ENCODE peak calls at places on chromosomes 16 and 17, in six cellular contexts. P is HFF-Myc, U is MCF 10A, Y is progenitor cell of endocrine pancreas, H is nephron progenitor cell, V is endodermal cell. O is an unnamed sample.

GRCh38 chr16:66503030-66503429 is 46.9 kb downstream of the TK2 start:
- DNase-seq in V (no peak), H (no peak), U (no peak), P (no peak), Y (no peak), O (no peak)

GRCh38 chr16:63363738-63364137 is 1327.5 kb upstream of the CDH8 start:
- DNase-seq in Y (no peak), H (no peak), P (no peak), V (no peak), U (no peak), O (no peak)

GRCh38 chr17:72409405-72410002 is 288.7 kb downstream of the SOX9 start:
- DNase-seq in P (no peak), H (no peak), V (no peak), Y (no peak), U (no peak), O (no peak)

GRCh38 chr16:35725949-35726348 is 2266.5 kb downstream of the TP53TG3F start:
- DNase-seq in V (no peak), Y (no peak), P (no peak), U (no peak), H (no peak), O (no peak)

GRCh38 chr17:77400445-77400870 is 259.7 kb downstream of the SEC14L1 start:
- DNase-seq in U (no peak), H (peak), P (no peak), V (peak), Y (no peak), O (peak)

GRCh38 chr16:73713817-73714495 is 582.7 kb upstream of the PSMD7 start:
- DNase-seq in Y (no peak), P (no peak), V (peak), U (peak), H (peak), O (peak)

GRCh38 chr17:38349097-38349904 is 2.3 kb upstream of the SOCS7 start:
- DNase-seq in U (peak), H (peak), Y (peak), P (peak), V (peak), O (peak)

GRCh38 chr16:88886915-88887521 is 20.6 kb upstream of the PABPN1L start:
- DNase-seq in Y (no peak), U (no peak), P (no peak), H (peak), V (no peak), O (peak)

GRCh38 chr16:79380990-79381389 is 219.5 kb downstream of the MAF start:
- DNase-seq in U (no peak), Y (no peak), V (no peak), H (no peak), P (no peak), O (peak)

GRCh38 chr17:9212376-9213310 is 191.3 kb downstream of the NTN1 start:
- DNase-seq in U (no peak), Y (no peak), V (peak), H (no peak), P (no peak), O (no peak)

GRCh38 chr17:10349403-10349802 is 23.4 kb downstream of the MYH13 start:
- DNase-seq in Y (no peak), U (no peak), V (peak), H (no peak), P (no peak), O (no peak)

GRCh38 chr16:11029948-11030347 is 85.6 kb downstream of the CLEC16A start:
- DNase-seq in U (no peak), Y (no peak), H (no peak), V (no peak), P (no peak), O (peak)

DNA sequence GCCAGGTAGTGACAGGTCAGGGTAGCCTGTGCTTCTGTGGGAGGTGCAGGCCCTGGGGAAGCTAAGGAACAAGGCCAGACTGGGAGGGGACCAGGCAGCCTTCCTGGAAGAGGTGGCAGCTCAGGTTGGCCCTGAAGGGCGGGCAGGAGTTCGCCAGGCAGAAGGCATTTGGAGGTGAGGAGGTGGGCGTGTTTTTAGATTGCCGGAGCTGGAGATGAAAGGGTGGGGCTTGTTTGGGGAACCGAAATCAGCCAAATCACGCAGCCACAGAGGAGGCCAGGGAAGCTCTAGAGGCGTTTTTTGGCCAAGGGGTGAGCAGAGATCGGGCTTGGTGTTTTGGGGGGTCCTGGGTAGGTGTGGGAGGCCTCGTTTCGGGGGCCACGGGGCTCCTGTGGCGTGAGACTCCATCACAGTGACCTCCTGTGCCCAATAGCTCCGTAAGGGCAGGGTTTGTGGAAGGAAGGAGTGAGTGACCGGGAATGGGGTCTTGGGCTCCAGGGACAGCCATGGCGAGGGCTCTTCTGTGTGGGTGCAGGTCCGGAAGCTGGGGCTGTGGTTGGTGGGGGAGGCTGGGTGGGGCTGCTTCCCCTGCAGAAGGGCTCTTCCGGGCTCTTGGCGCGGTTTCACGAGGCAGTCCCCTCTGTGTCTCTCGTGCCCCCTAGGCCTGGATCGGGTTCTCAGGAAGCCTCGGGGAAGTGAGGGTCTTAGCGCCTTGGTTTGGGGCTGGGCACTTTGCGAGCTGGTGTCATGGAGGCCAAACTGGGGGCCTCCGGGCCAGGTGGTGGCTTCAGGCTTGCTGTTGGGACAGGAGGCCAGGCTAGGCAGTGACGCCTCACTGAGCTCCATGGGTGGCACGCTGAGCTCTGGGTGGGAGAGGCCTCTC is 7.8 kb downstream of the ADCY7 start:
- DNase-seq in U (no peak), V (no peak), P (no peak), Y (no peak), H (no peak), O (no peak)
- TF ChIP-seq CTCF in U (no peak), V (no peak), P (no peak), Y (no peak), H (no peak), O (no peak)

GRCh38 chr17:4362141-4362540 is 4.3 kb downstream of the UBE2G1 start:
- DNase-seq in U (peak), H (no peak), V (no peak), P (no peak), Y (no peak), O (peak)
- TF ChIP-seq CTCF in U (no peak), H (no peak), V (peak), P (no peak), Y (no peak), O (no peak)

GRCh38 chr16:69190598-69190997 is 3.6 kb downstream of the SNTB2 start:
- DNase-seq in U (peak), P (no peak), Y (no peak), V (no peak), H (no peak), O (no peak)

GRCh38 chr16:69187387-69187890 is 475 bp downstream of the SNTB2 start:
- DNase-seq in P (no peak), H (peak), V (peak), U (peak), Y (peak), O (peak)

GRCh38 chr16:69187891-69188451 is 1.0 kb downstream of the SNTB2 start:
- DNase-seq in P (no peak), H (peak), Y (peak), U (peak), V (peak), O (peak)

GRCh38 chr16:69190046-69190588 is 3.2 kb downstream of the SNTB2 start:
- DNase-seq in V (no peak), H (no peak), P (no peak), Y (no peak), U (no peak), O (no peak)

DNA sequence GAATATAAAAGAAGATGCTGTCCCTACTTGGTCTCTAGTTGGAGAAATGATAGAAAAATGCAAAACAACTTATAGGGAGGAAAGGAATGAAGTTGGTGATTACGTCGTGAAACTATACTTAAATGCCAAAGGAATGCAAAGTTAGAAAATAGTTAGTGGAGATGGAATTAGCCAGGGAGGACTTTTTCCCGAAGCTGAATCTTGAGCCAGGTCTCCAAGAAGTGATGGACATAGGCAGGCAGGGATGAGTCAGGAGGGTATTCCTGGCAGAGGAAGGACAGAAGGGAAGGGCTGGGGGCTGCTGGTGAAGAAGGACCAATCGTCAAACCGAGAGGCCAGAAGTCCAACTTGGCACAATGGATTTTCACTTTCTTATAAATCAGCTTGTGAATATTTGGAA is 1.8 kb downstream of the SNTB2 start:
- DNase-seq in Y (no peak), V (no peak), P (no peak), U (peak), H (no peak), O (no peak)
- TF ChIP-seq CTCF in Y (no peak), V (no peak), P (no peak), U (no peak), H (no peak), O (no peak)

GRCh38 chr17:67671492-67671891 is 46.2 kb upstream of the NOL11 start:
- DNase-seq in P (no peak), H (peak), U (no peak), V (no peak), Y (no peak), O (no peak)
- TF ChIP-seq CTCF in P (no peak), H (no peak), U (no peak), V (no peak), Y (no peak), O (no peak)

GRCh38 chr17:49787932-49788442 is 494 bp upstream of the KAT7 start:
- DNase-seq in H (peak), Y (no peak), P (no peak), V (peak), U (no peak), O (no peak)

GRCh38 chr17:49784636-49785035 is 3.8 kb upstream of the KAT7 start:
- DNase-seq in V (no peak), H (no peak), Y (no peak), U (no peak), P (no peak), O (no peak)

GRCh38 chr17:49779730-49780220 is 8.7 kb upstream of the KAT7 start:
- DNase-seq in P (no peak), Y (no peak), H (no peak), V (no peak), U (peak), O (peak)

GRCh38 chr17:49788443-49789277 is at the start of gene KAT7:
- DNase-seq in U (peak), V (peak), Y (peak), P (peak), H (peak), O (peak)

DNA sequence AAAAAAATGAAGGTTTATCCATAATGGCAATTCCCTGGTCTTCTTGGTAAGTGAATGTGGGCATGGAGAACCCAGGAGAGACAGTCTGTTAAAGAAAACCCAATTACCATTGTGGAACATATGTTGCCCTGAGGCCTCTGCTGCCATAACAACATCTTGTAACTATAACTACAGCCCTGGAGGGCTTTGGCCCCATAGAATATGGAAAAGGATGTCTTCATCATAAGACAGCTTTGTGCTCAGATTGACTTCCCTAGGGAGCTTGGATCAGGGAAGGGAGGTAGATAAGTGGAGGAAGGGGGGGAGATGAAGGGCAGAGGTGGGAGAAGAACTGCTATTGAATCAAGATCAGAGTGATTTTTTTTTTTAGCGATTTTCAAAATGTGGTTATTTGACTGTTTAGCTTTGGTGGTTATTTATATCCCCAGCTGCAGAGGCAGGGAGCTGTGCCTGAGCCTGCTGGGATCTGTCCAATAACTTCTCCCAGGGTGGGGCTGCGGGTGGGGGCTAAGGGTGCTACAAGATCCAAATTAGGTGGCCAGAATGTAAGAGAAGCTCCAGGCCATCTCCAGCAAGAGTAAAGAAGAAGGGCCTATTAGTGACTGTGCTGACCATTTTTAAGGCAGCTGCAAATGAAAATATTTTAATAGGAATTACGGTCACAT is 5.3 kb upstream of the KAT7 start:
- DNase-seq in Y (no peak), V (no peak), P (no peak), H (no peak), U (no peak), O (no peak)
- TF ChIP-seq CTCF in Y (no peak), V (no peak), P (no peak), H (no peak), U (no peak), O (no peak)